ENCODE peak calls at places on chromosomes 16 and 17, in ten cellular contexts. X, E, J, K, F, D, W, C, Y and U are unnamed samples.

GRCh38 chr17:10309003-10309974 is 63.5 kb downstream of the MYH13 start:
- DNase-seq in X (no peak), E (no peak), J (no peak), K (no peak), F (peak), D (no peak), W (no peak), C (no peak), Y (no peak), U (no peak)

GRCh38 chr17:76868669-76869208 is 535 bp downstream of the MGAT5B start:
- DNase-seq in X (no peak), E (peak), J (no peak), K (no peak), F (no peak), D (no peak), W (no peak), C (no peak), Y (peak), U (no peak)

GRCh38 chr17:61440697-61441096 is 11.5 kb upstream of the TBX4 start:
- DNase-seq in X (no peak), E (no peak), J (no peak), K (no peak), F (no peak), D (no peak), W (no peak), C (no peak), Y (no peak), U (no peak)

GRCh38 chr16:66107661-66108060 is 258.8 kb upstream of the CDH5 start:
- DNase-seq in X (no peak), E (no peak), J (no peak), K (no peak), F (no peak), D (no peak), W (no peak), C (no peak), Y (peak), U (peak)

GRCh38 chr17:17345686-17346427 is 42.7 kb downstream of the NT5M start:
- DNase-seq in X (no peak), E (no peak), J (no peak), K (no peak), F (peak), D (no peak), W (no peak), C (no peak), Y (no peak), U (no peak)

GRCh38 chr16:88914750-88915368 is 48.4 kb upstream of the PABPN1L start:
- DNase-seq in X (no peak), E (no peak), J (peak), K (no peak), F (no peak), D (no peak), W (peak), C (no peak), Y (peak), U (peak)

GRCh38 chr17:42855048-42855596 is 4.1 kb downstream of the AOC3 start:
- DNase-seq in X (no peak), E (no peak), J (no peak), K (no peak), F (no peak), D (no peak), W (no peak), C (no peak), Y (no peak), U (no peak)

GRCh38 chr17:7850970-7851437 is 3.9 kb upstream of the TMEM88 start:
- DNase-seq in X (no peak), E (no peak), J (no peak), K (no peak), F (no peak), D (no peak), W (no peak), C (peak), Y (no peak), U (no peak)

GRCh38 chr16:3625911-3626732 is 14.7 kb upstream of the SLX4 start:
- DNase-seq in X (no peak), E (no peak), J (no peak), K (peak), F (peak), D (no peak), W (peak), C (no peak), Y (peak), U (no peak)

GRCh38 chr16:598823-599739 is 9.2 kb downstream of the RAB40C start:
- DNase-seq in X (peak), E (no peak), J (no peak), K (no peak), F (no peak), D (no peak), W (no peak), C (peak), Y (no peak), U (no peak)

GRCh38 chr17:71180801-71181385 is 939.9 kb upstream of the SOX9 start:
- DNase-seq in X (no peak), E (no peak), J (no peak), K (no peak), F (no peak), D (peak), W (no peak), C (no peak), Y (peak), U (no peak)

GRCh38 chr16:1078579-1079021 is 6.1 kb downstream of the SSTR5 start:
- DNase-seq in X (no peak), E (no peak), J (no peak), K (no peak), F (no peak), D (peak), W (no peak), C (peak), Y (peak), U (no peak)

GRCh38 chr17:74742153-74742515 is 5.1 kb downstream of the RAB37 start:
- DNase-seq in X (peak), E (no peak), J (no peak), K (peak), F (no peak), D (no peak), W (no peak), C (no peak), Y (no peak), U (no peak)

GRCh38 chr16:60682219-60682618 is 1354.0 kb downstream of the CDH8 start:
- DNase-seq in X (no peak), E (no peak), J (no peak), K (peak), F (no peak), D (no peak), W (no peak), C (no peak), Y (no peak), U (no peak)

GRCh38 chr17:29135464-29135863 is 44.7 kb downstream of the MYO18A start:
- DNase-seq in X (no peak), E (no peak), J (no peak), K (no peak), F (no peak), D (no peak), W (no peak), C (no peak), Y (no peak), U (no peak)

DNA sequence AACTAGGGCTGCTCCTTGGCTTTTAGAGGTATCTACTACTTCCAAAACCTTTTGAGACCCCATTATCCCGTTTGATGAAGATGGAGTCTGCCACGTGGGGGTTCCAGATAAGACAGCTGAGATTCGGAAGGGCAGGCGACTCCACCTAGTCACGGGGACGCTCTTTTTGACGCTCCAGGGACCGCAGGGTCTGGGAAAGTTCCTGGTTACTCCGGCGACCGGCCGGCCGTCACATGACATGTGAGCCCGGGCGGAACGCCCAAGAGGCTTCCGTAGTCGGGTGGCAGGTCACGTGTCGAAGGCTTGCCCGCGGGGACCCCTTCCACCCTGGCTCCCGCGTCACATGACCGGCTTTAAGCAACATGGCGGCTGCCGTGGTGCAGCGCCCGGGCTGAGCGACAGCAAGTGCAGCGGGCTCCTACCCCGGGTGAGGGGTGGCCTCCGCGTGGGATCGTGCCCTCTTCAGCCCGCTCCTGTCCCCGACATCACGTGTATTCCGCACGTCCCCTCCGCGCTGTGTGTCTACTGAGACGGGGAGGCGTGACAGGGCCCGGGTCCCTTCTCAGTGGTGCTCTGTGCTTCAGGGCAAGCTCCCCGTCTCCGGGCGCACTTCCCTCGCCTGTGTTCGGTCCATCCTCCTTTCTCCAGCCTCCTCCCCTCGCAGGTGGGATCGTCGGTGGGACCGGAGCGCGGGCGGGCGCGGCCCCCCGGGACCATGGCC is at the start of gene SPNS1:
- DNase-seq in X (peak), E (peak), J (peak), K (peak), F (peak), D (peak), W (peak), C (peak), Y (peak), U (peak)
- TF ChIP-seq CTCF in X (no peak), E (no peak), J (no peak), K (no peak), F (no peak), D (no peak), W (no peak), C (no peak), Y (no peak), U (no peak)

GRCh38 chr16:48102083-48103008 is 53.4 kb downstream of the ABCC12 start:
- DNase-seq in X (no peak), E (no peak), J (no peak), K (no peak), F (no peak), D (no peak), W (no peak), C (no peak), Y (no peak), U (no peak)

GRCh38 chr16:48101069-48101674 is 54.6 kb downstream of the ABCC12 start:
- DNase-seq in X (no peak), E (no peak), J (no peak), K (no peak), F (no peak), D (no peak), W (no peak), C (no peak), Y (no peak), U (no peak)

GRCh38 chr16:48098472-48098871 is 57.3 kb downstream of the ABCC12 start:
- DNase-seq in X (no peak), E (no peak), J (no peak), K (no peak), F (no peak), D (no peak), W (no peak), C (no peak), Y (no peak), U (no peak)

GRCh38 chr16:48099455-48099854 is 56.3 kb downstream of the ABCC12 start:
- DNase-seq in X (no peak), E (peak), J (no peak), K (no peak), F (no peak), D (no peak), W (peak), C (no peak), Y (peak), U (no peak)
- H3K4me3 ChIP-seq in X (no peak), E (no peak), J (no peak), K (no peak), F (no peak), D (no peak), W (no peak), C (no peak), Y (no peak), U (no peak)

DNA sequence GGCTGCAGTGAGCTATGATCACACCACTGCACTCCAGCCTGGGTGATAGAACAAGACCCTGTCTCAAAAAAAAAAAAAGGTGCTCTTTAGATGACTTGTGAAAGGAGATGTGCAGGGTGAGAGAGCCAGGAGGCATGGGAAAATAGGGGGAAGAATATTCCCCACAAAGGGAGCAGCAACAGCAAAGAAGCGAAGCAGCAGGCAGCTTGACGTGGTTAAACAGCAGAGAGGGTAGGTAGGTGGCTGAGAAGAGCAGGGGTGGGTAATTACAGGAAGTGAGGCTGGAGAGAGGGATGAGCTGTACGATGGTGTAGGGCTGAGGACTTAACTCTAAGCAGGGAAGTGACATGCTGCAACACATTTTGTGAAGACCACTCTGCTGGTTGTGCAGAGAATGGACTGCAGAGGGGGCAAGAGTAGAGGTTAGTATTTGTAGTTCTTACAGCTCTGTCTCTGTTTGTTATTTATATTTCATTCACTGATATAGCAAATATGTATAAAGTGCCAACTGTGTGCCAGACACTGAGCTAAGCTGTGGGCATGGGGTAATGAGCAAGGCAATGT is 1.6 kb downstream of the HEATR3 start:
- DNase-seq in X (no peak), E (peak), J (peak), K (peak), F (no peak), D (no peak), W (peak), C (no peak), Y (peak), U (no peak)
- TF ChIP-seq CTCF in X (no peak), E (peak), J (peak), K (peak), F (no peak), D (peak), W (peak), C (no peak), Y (peak), U (peak)

GRCh38 chr17:75783069-75783783 is 1.4 kb upstream of the UNK start:
- DNase-seq in X (no peak), E (peak), J (peak), K (peak), F (no peak), D (no peak), W (peak), C (no peak), Y (peak), U (no peak)
- H3K4me3 ChIP-seq in X (peak), E (no peak), J (no peak), K (peak), F (no peak), D (peak), W (peak), C (peak), Y (no peak), U (no peak)

GRCh38 chr16:29307598-29308507 is 98.7 kb downstream of the NPIPB11 start:
- DNase-seq in X (peak), E (no peak), J (no peak), K (no peak), F (peak), D (no peak), W (no peak), C (peak), Y (peak), U (no peak)
- TF ChIP-seq CTCF in X (no peak), E (no peak), J (no peak), K (no peak), F (no peak), D (no peak), W (no peak), C (no peak), Y (no peak), U (no peak)

DNA sequence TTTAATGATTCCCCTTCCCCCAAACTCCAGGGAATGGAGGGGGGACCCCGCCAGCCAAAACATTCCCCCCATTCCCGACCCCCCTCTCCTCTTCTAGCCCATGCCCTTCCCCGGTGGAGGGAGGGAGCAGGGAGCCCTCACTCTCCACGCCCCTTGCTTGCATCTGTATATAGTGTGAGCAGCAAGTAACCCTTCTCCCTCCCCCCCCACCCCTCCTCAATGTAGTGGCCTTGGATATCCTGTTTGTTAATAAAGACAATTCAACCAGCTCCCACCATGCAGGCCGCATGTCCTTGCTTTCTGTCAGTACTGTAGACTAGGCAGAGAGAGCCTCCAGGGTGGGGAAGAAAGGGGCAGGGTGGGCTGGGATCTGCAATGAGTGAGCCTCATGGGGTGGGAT is 1.6 kb upstream of the C17orf107 start:
- DNase-seq in X (no peak), E (no peak), J (no peak), K (no peak), F (no peak), D (no peak), W (no peak), C (no peak), Y (no peak), U (no peak)
- H3K4me3 ChIP-seq in X (no peak), E (no peak), J (no peak), K (no peak), F (no peak), D (no peak), W (no peak), C (no peak), Y (no peak), U (no peak)

DNA sequence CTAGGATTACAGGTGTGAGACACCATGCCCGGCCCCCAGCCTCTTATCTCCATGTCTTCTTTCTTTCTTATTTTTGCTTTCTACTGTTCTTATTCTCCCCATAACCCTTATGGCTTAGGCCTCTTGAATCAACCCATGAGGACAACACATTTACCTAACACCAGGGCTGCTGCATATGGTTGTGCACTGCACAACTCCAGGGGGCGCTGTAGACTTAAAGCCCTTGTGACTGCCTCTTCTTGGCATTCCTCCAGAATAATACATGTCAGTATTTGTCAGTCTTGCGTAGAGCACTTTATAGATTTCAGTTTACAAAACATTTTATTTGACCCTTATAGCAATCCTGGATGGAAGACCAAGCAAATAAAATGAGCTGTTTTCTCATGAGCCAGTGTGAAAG is 225.0 kb upstream of the SALL1 start:
- DNase-seq in X (no peak), E (no peak), J (no peak), K (no peak), F (no peak), D (no peak), W (peak), C (no peak), Y (no peak), U (no peak)
- TF ChIP-seq CTCF in X (no peak), E (peak), J (no peak), K (no peak), F (no peak), D (no peak), W (peak), C (no peak), Y (no peak), U (no peak)

GRCh38 chr16:67862623-67863583 is 9.9 kb upstream of the EDC4 start:
- DNase-seq in X (no peak), E (no peak), J (peak), K (no peak), F (peak), D (peak), W (no peak), C (no peak), Y (peak), U (no peak)
- H3K4me3 ChIP-seq in X (no peak), E (no peak), J (no peak), K (no peak), F (no peak), D (peak), W (no peak), C (no peak), Y (no peak), U (no peak)